ENCODE peak calls at places on chromosomes 3 and 15, in eight cellular contexts. L, J, N, F, R, H, K and B are unnamed samples.

GRCh38 chr3:38029400-38030125 is at the start of gene PLCD1:
- DNase-seq in F (peak; percentile 15), H (peak; percentile 67), R (peak; percentile 81), K (peak; percentile 95), N (peak; percentile 69), J (peak; percentile 36), L (no peak), B (no peak)

GRCh38 chr15:98799461-98799971 is 151.2 kb downstream of the IGF1R start:
- DNase-seq in J (peak; percentile 57), R (no peak), L (peak; percentile 30), K (no peak), H (no peak), F (no peak), N (no peak), B (no peak)

GRCh38 chr15:25671132-25671531 is 192.0 kb downstream of the ATP10A start:
- DNase-seq in J (no peak), L (no peak), N (no peak), H (no peak), F (no peak), K (peak; percentile 79), R (no peak), B (no peak)

GRCh38 chr3:66485291-66485968 is 15.4 kb downstream of the LRIG1 start:
- DNase-seq in F (no peak), R (no peak), N (no peak), L (no peak), H (no peak), K (peak; percentile 78), J (no peak), B (no peak)

GRCh38 chr3:5607581-5607980 is 420.1 kb downstream of the EDEM1 start:
- DNase-seq in J (no peak), R (no peak), H (no peak), L (no peak), F (no peak), N (no peak), K (no peak), B (no peak)

GRCh38 chr3:142929890-142930289 is 33.6 kb downstream of the PAQR9 start:
- DNase-seq in J (no peak), R (no peak), F (no peak), H (no peak), N (no peak), K (no peak), L (no peak), B (no peak)

GRCh38 chr3:65551945-65552344 is 486.8 kb downstream of the MAGI1 start:
- DNase-seq in N (no peak), R (no peak), F (no peak), K (no peak), J (no peak), L (no peak), H (no peak), B (no peak)

GRCh38 chr15:57031605-57032004 is 113.2 kb downstream of the TCF12 start:
- DNase-seq in N (peak; percentile 46), H (no peak), L (peak; percentile 21), K (no peak), J (no peak), F (no peak), R (no peak), B (no peak)

GRCh38 chr3:186180891-186181471 is 72.1 kb upstream of the ETV5 start:
- DNase-seq in J (no peak), K (no peak), R (no peak), L (no peak), H (no peak), F (no peak), N (no peak), B (no peak)

GRCh38 chr15:99120050-99120777 is 15.3 kb downstream of the SYNM start:
- DNase-seq in H (no peak), R (no peak), J (no peak), K (peak; percentile 63), F (no peak), L (no peak), N (no peak), B (no peak)

GRCh38 chr3:46406786-46407611 is at the start of the genes CCR5AS and CCRL2:
- DNase-seq in F (peak; percentile 29), R (no peak), N (peak; percentile 89), H (no peak), K (peak; percentile 72), L (peak; percentile 76), J (no peak), B (no peak)

GRCh38 chr3:76550522-76551201 is 489.2 kb upstream of the ROBO2 start:
- DNase-seq in K (no peak), L (no peak), F (no peak), N (no peak), H (no peak), J (no peak), R (no peak), B (no peak)
- H3K27ac ChIP-seq in K (no peak overlapping the region), L (no peak overlapping the region), F (no peak overlapping the region), N (no peak overlapping the region), H (no peak overlapping the region), J (no peak overlapping the region), R (no peak overlapping the region), B (no peak overlapping the region)

GRCh38 chr3:174540536-174540935 is 318.6 kb upstream of the NAALADL2 start:
- DNase-seq in J (no peak), H (no peak), N (no peak), R (no peak), K (no peak), F (no peak), L (no peak), B (no peak)
- H3K27ac ChIP-seq in J (no peak overlapping the region), H (no peak overlapping the region), N (no peak overlapping the region), R (no peak overlapping the region), K (no peak overlapping the region), F (no peak overlapping the region), L (no peak overlapping the region), B (no peak overlapping the region)

GRCh38 chr15:71808311-71809020 is 1.9 kb upstream of the NR2E3 start:
- DNase-seq in R (no peak), F (no peak), L (no peak), H (no peak), K (no peak), N (no peak), J (no peak), B (no peak)

GRCh38 chr15:71811036-71811736 is 832 bp downstream of the NR2E3 start:
- DNase-seq in F (no peak), L (no peak), H (no peak), R (no peak), J (no peak), K (no peak), N (no peak), B (no peak)

GRCh38 chr15:71809346-71809745 is 1.0 kb upstream of the NR2E3 start:
- DNase-seq in L (no peak), N (no peak), K (no peak), R (no peak), J (no peak), F (no peak), H (no peak), B (no peak)

GRCh38 chr15:71811752-71812735 is 1.7 kb downstream of the NR2E3 start:
- DNase-seq in R (no peak), N (no peak), H (no peak), J (no peak), F (no peak), L (no peak), K (no peak), B (no peak)

DNA sequence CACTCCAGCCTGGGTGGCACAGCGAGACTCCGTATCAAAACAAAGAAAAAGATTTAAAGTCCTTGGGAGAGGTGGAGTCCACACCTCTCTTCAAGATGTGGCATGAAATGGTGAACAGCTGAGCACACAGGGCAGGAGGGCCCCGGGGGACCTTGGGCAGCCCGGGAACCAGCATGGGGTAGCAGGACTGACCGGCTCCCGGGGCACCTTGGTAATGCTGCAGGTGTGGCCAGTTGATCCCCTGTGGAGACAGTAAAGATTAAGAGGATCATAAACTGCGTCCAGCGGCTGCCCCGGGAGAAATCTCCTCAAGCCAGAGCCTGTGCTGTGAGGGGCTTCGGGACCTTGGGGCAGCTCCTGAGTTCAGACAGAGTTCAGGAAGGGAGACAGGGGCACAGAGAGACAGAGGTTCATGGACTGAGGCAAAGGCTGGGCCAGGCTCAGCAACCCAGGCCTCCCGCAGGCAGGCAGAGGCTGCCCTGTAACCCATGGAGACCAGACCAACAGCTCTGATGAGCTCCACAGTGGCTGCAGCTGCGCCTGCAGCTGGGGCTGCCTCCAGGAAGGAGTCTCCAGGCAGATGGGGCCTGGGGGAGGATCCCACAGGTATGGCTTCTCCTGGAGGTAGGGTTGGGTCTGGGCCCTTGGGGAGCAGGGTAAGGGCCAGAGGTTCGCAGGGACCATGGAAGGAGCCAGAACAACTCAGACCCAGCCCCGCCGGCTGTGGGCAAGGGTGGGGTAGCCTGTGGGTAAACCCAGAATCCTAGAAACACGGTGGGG is at the start of gene NR2E3:
- DNase-seq in R (no peak), L (no peak), H (no peak), N (no peak), F (no peak), K (no peak), J (no peak), B (no peak)
- H3K27ac ChIP-seq in R (no peak within 1 kb of the TSS), L (no peak within 1 kb of the TSS), H (no peak within 1 kb of the TSS), N (no peak within 1 kb of the TSS), F (no peak within 1 kb of the TSS), K (no peak within 1 kb of the TSS), J (peak within 1 kb of the TSS; percentile 18), B (no peak within 1 kb of the TSS)

DNA sequence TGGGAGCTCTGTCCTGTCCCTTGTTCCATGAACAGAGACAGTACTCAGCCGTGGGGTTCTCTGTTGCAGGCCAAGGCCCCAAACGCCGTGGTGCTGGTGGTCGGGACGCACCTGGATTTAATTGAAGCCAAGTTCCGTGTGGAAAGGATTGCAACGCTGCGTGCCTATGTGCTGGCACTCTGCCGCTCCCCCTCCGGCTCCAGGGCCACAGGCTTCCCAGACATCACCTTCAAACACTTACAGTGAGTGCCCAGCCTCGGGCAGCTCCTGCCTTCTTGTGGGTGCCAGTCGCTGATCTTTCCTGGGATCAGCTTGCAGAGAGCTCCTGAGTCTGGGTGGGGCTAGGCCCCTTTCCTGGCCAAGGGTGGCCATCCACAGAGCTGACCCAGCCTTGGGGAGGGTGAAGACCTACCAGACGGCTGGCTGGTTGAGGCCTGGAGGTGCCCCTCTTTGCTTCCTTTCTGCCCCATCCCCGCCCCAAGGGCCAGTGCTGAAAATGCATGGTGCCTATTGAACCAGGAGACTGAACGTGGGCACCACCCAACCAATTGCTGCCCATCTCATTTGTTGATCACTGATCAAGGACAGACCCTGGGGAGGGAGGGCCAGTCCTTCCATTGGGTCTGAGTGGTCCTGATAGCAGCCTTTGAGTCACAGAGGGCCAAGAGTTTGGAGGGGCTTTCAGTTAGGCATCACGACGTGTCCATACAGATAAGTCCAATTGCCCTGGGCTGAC is 106.9 kb downstream of the LRRK1 start:
- DNase-seq in L (no peak), F (no peak), K (peak; percentile 55), R (no peak), H (no peak), J (no peak), N (no peak), B (no peak)
- H3K27ac ChIP-seq in L (no peak overlapping the region), F (no peak overlapping the region), K (no peak overlapping the region), R (no peak overlapping the region), H (no peak overlapping the region), J (no peak overlapping the region), N (no peak overlapping the region), B (no peak overlapping the region)

DNA sequence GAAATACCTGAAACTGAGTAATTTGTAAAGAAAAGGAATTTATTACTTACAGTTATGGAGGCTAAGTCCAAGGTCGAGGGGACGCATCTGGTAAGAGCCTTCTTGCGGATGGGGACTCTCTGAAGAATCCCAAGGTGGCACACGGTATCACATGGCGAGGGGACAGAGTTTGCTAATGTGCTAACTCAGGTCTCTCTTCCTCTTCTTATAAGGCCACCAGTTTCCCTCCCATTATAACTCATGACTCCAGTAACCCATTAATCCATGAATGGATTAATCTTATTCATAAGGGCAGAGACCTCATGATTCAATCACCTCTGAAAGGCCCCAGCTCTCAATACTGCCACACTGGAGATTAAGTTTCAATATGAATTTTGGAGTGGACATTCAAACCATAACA is 15.7 kb downstream of the ZBED2 start:
- DNase-seq in K (no peak), R (no peak), N (no peak), J (no peak), H (no peak), F (no peak), L (no peak), B (no peak)
- H3K27ac ChIP-seq in K (no peak overlapping the region), R (no peak overlapping the region), N (no peak overlapping the region), J (peak overlapping the region; percentile 82), H (no peak overlapping the region), F (no peak overlapping the region), L (no peak overlapping the region), B (no peak overlapping the region)